ENCODE peak calls at places on chromosome 17, in eight cellular contexts. One of them, this sample, is unnamed.
A peak's percentile ranks its signal among the peaks of the same experiment; 100 is the strongest.

GRCh38 chr17:60832206-60832605 is 154.6 kb downstream of the BCAS3 start:
- DNase-seq in WTC11: no peak
- DNase-seq in thyroid gland: no peak
- DNase-seq in CD4-positive, alpha-beta T cell: no peak
- DNase-seq in heart right ventricle: no peak
- DNase-seq in transverse colon: no peak
- DNase-seq in GM12865: no peak
- DNase-seq in uterus: no peak
- DNase-seq in this sample: no peak

GRCh38 chr17:11787074-11787473 is 188.8 kb downstream of the DNAH9 start:
- DNase-seq in uterus: no peak
- DNase-seq in heart right ventricle: no peak
- DNase-seq in transverse colon: no peak
- DNase-seq in GM12865: peak; percentile 75
- DNase-seq in thyroid gland: no peak
- DNase-seq in WTC11: no peak
- DNase-seq in CD4-positive, alpha-beta T cell: no peak
- DNase-seq in this sample: no peak

GRCh38 chr17:27089929-27090247 is 204.0 kb upstream of the WSB1 start:
- DNase-seq in CD4-positive, alpha-beta T cell: no peak
- DNase-seq in transverse colon: no peak
- DNase-seq in heart right ventricle: no peak
- DNase-seq in WTC11: no peak
- DNase-seq in GM12865: no peak
- DNase-seq in uterus: no peak
- DNase-seq in thyroid gland: no peak
- DNase-seq in this sample: no peak

GRCh38 chr17:40355123-40355803 is 9.3 kb downstream of the GJD3 start:
- DNase-seq in thyroid gland: peak; percentile 69
- DNase-seq in uterus: peak; percentile 86
- DNase-seq in heart right ventricle: peak; percentile 75
- DNase-seq in CD4-positive, alpha-beta T cell: peak; percentile 77
- DNase-seq in WTC11: peak; percentile 96
- DNase-seq in transverse colon: peak; percentile 79
- DNase-seq in GM12865: peak; percentile 70
- DNase-seq in this sample: peak; percentile 86

GRCh38 chr17:40500709-40501108 is 714 bp downstream of the TNS4 start:
- DNase-seq in CD4-positive, alpha-beta T cell: no peak
- DNase-seq in uterus: no peak
- DNase-seq in thyroid gland: no peak
- DNase-seq in heart right ventricle: no peak
- DNase-seq in WTC11: no peak
- DNase-seq in transverse colon: no peak
- DNase-seq in GM12865: no peak
- DNase-seq in this sample: no peak

GRCh38 chr17:66717680-66718079 is 117.2 kb upstream of the CACNG5 start:
- DNase-seq in GM12865: peak; percentile 88
- DNase-seq in transverse colon: peak; percentile 21
- DNase-seq in WTC11: no peak
- DNase-seq in uterus: no peak
- DNase-seq in thyroid gland: no peak
- DNase-seq in CD4-positive, alpha-beta T cell: no peak
- DNase-seq in heart right ventricle: no peak
- DNase-seq in this sample: no peak

GRCh38 chr17:36934144-36934758 is 3.0 kb upstream of the LHX1 start:
- DNase-seq in thyroid gland: no peak
- DNase-seq in heart right ventricle: no peak
- DNase-seq in GM12865: no peak
- DNase-seq in WTC11: peak; percentile 46
- DNase-seq in uterus: no peak
- DNase-seq in transverse colon: no peak
- DNase-seq in CD4-positive, alpha-beta T cell: no peak
- DNase-seq in this sample: no peak

GRCh38 chr17:9677411-9677810 is 32.1 kb downstream of the USP43 start:
- DNase-seq in uterus: no peak
- DNase-seq in WTC11: no peak
- DNase-seq in CD4-positive, alpha-beta T cell: no peak
- DNase-seq in heart right ventricle: no peak
- DNase-seq in GM12865: no peak
- DNase-seq in thyroid gland: no peak
- DNase-seq in transverse colon: no peak
- DNase-seq in this sample: no peak

GRCh38 chr17:33436321-33436720 is 143.2 kb upstream of the ASIC2 start:
- DNase-seq in GM12865: no peak
- DNase-seq in transverse colon: no peak
- DNase-seq in heart right ventricle: no peak
- DNase-seq in uterus: no peak
- DNase-seq in CD4-positive, alpha-beta T cell: no peak
- DNase-seq in WTC11: no peak
- DNase-seq in thyroid gland: no peak
- DNase-seq in this sample: no peak

GRCh38 chr17:48442819-48443218 is 12.8 kb upstream of the SKAP1 start:
- DNase-seq in CD4-positive, alpha-beta T cell: no peak
- DNase-seq in thyroid gland: no peak
- DNase-seq in heart right ventricle: no peak
- DNase-seq in GM12865: no peak
- DNase-seq in uterus: no peak
- DNase-seq in WTC11: no peak
- DNase-seq in transverse colon: no peak
- DNase-seq in this sample: no peak

GRCh38 chr17:75875940-75876189 is 2.5 kb downstream of the TRIM47 start:
- DNase-seq in CD4-positive, alpha-beta T cell: no peak
- DNase-seq in uterus: no peak
- DNase-seq in thyroid gland: no peak
- DNase-seq in transverse colon: no peak
- DNase-seq in GM12865: no peak
- DNase-seq in WTC11: no peak
- DNase-seq in heart right ventricle: peak; percentile 46
- DNase-seq in this sample: no peak

GRCh38 chr17:75877752-75878173 is 618 bp downstream of the TRIM47 start:
- DNase-seq in CD4-positive, alpha-beta T cell: peak; percentile 52
- DNase-seq in uterus: peak; percentile 80
- DNase-seq in transverse colon: peak; percentile 88
- DNase-seq in heart right ventricle: peak; percentile 66
- DNase-seq in GM12865: peak; percentile 78
- DNase-seq in thyroid gland: peak; percentile 73
- DNase-seq in WTC11: peak; percentile 81
- DNase-seq in this sample: peak; percentile 73

GRCh38 chr17:75876938-75877751 is 1.2 kb downstream of the TRIM47 start:
- DNase-seq in GM12865: no peak
- DNase-seq in thyroid gland: peak; percentile 87
- DNase-seq in heart right ventricle: peak; percentile 97
- DNase-seq in WTC11: no peak
- DNase-seq in uterus: peak; percentile 98
- DNase-seq in transverse colon: peak; percentile 88
- DNase-seq in CD4-positive, alpha-beta T cell: no peak
- DNase-seq in this sample: no peak

GRCh38 chr17:75875182-75875939 is 3.0 kb downstream of the TRIM47 start:
- DNase-seq in uterus: no peak
- DNase-seq in WTC11: no peak
- DNase-seq in GM12865: no peak
- DNase-seq in transverse colon: peak; percentile 59
- DNase-seq in heart right ventricle: no peak
- DNase-seq in thyroid gland: peak; percentile 76
- DNase-seq in CD4-positive, alpha-beta T cell: no peak
- DNase-seq in this sample: no peak

DNA sequence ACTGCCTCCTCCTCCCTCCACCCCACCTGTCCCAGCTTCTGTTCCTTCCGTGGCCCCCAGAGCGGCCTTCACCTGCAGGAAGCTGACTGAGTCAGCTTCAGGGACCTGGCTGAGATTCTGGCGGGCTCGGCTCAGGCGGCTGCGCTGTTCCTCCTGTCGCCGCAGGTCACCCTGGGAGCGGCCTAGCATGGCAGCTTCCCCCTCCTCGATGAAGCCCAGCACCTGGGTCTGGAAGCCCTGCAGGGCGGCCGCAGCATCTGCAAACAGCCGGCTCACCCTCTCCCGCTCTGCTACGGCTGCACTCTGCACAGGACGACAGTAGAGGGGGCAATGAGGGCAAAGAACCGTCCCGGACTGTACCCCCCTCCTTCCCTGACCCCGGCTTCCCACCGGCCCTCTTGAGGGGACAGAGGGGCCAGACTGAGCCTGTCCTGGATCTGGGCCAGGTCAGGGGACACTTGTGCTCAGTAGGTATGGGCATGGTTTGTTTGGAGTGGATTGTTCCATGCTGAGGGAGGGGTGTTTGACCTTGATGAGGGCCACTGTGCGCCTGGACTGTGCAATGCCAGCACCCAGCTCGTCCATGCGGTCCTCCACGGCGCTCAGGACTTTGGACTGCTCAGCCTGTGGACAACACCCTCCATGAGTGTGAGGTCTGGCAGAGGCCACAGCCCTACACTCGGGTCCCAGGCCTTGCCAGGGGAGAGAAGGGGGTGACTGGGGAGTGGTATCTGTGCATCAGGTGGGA is 2.0 kb downstream of the TRIM47 start:
- DNase-seq in WTC11: peak; percentile 71
- DNase-seq in heart right ventricle: no peak
- DNase-seq in uterus: no peak
- DNase-seq in GM12865: peak; percentile 69
- DNase-seq in transverse colon: peak; percentile 86
- DNase-seq in thyroid gland: peak; percentile 89
- DNase-seq in CD4-positive, alpha-beta T cell: peak; percentile 73
- DNase-seq in this sample: peak; percentile 50
- TF ChIP-seq CTCF in WTC11: no peak
- TF ChIP-seq CTCF in heart right ventricle: peak; percentile 19
- TF ChIP-seq CTCF in uterus: no peak
- TF ChIP-seq CTCF in GM12865: peak; percentile 7
- TF ChIP-seq CTCF in transverse colon: peak; percentile 13
- TF ChIP-seq CTCF in thyroid gland: no peak
- TF ChIP-seq CTCF in CD4-positive, alpha-beta T cell: peak; percentile 47
- TF ChIP-seq CTCF in this sample: no peak

GRCh38 chr17:14212401-14212800 is 24.3 kb downstream of the CDRT15 start:
- DNase-seq in uterus: no peak
- DNase-seq in transverse colon: no peak
- DNase-seq in heart right ventricle: no peak
- DNase-seq in WTC11: no peak
- DNase-seq in CD4-positive, alpha-beta T cell: no peak
- DNase-seq in thyroid gland: no peak
- DNase-seq in GM12865: no peak
- DNase-seq in this sample: no peak

GRCh38 chr17:14214271-14214670 is 22.4 kb downstream of the CDRT15 start:
- DNase-seq in uterus: no peak
- DNase-seq in WTC11: no peak
- DNase-seq in GM12865: no peak
- DNase-seq in transverse colon: no peak
- DNase-seq in thyroid gland: no peak
- DNase-seq in heart right ventricle: no peak
- DNase-seq in CD4-positive, alpha-beta T cell: no peak
- DNase-seq in this sample: no peak

GRCh38 chr17:14209215-14209614 is 27.4 kb downstream of the CDRT15 start:
- DNase-seq in GM12865: no peak
- DNase-seq in thyroid gland: no peak
- DNase-seq in transverse colon: no peak
- DNase-seq in heart right ventricle: no peak
- DNase-seq in WTC11: no peak
- DNase-seq in uterus: no peak
- DNase-seq in CD4-positive, alpha-beta T cell: no peak
- DNase-seq in this sample: no peak

GRCh38 chr17:14211246-14211645 is 25.4 kb downstream of the CDRT15 start:
- DNase-seq in GM12865: no peak
- DNase-seq in thyroid gland: no peak
- DNase-seq in uterus: no peak
- DNase-seq in heart right ventricle: no peak
- DNase-seq in CD4-positive, alpha-beta T cell: no peak
- DNase-seq in WTC11: no peak
- DNase-seq in transverse colon: no peak
- DNase-seq in this sample: no peak

DNA sequence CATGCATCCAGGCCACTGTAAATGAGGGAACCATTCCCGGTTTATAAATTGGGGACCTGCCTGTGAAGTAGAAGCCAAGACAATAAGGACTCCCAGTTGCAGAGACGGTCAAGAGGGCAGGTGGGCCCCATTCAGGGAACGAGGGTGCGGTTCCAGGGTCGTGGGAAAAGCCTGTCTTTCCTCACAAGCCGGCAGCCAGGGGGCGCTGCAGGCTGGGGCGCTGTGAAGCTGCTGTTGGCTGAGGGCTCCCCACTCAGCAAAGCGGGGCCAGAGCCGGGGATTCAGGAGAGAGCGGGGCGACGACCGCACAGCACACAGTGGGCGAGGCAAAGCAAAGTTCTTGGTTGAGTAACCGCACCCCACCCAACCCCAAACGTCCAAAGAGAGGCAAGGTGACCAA is 24.9 kb downstream of the CDRT15 start:
- DNase-seq in uterus: peak; percentile 27
- DNase-seq in thyroid gland: peak; percentile 32
- DNase-seq in transverse colon: no peak
- DNase-seq in heart right ventricle: no peak
- DNase-seq in GM12865: no peak
- DNase-seq in CD4-positive, alpha-beta T cell: no peak
- DNase-seq in WTC11: peak; percentile 63
- DNase-seq in this sample: peak; percentile 21
- TF ChIP-seq CTCF in uterus: no peak
- TF ChIP-seq CTCF in thyroid gland: peak; percentile 26
- TF ChIP-seq CTCF in transverse colon: peak; percentile 24
- TF ChIP-seq CTCF in heart right ventricle: peak; percentile 63
- TF ChIP-seq CTCF in GM12865: no peak
- TF ChIP-seq CTCF in CD4-positive, alpha-beta T cell: peak; percentile 31
- TF ChIP-seq CTCF in WTC11: peak; percentile 42
- TF ChIP-seq CTCF in this sample: no peak

DNA sequence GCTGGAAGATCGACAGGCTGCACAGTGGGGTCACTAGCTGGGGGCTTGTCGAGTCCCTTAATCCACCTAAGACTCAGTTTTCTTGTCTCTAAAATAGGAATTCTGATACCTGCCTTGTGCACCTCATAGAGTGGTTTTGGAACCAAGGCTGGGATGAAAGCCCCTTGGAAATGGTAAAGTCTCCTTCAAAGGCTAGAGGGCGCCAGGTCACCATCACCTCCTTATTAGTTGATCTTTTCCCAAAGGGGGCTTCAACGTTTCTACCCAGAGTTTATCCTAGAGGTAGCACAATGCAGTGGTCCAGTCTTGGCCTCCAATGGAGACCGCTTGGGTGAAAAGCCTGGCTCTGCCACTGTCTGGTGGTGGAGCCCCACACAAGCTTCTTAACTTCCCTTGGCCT is 158.2 kb downstream of the AIPL1 start:
- DNase-seq in GM12865: no peak
- DNase-seq in uterus: no peak
- DNase-seq in WTC11: no peak
- DNase-seq in CD4-positive, alpha-beta T cell: no peak
- DNase-seq in transverse colon: no peak
- DNase-seq in heart right ventricle: no peak
- DNase-seq in thyroid gland: no peak
- DNase-seq in this sample: no peak
- TF ChIP-seq CTCF in GM12865: no peak
- TF ChIP-seq CTCF in uterus: no peak
- TF ChIP-seq CTCF in WTC11: no peak
- TF ChIP-seq CTCF in CD4-positive, alpha-beta T cell: no peak
- TF ChIP-seq CTCF in transverse colon: no peak
- TF ChIP-seq CTCF in heart right ventricle: peak; percentile 8
- TF ChIP-seq CTCF in thyroid gland: no peak
- TF ChIP-seq CTCF in this sample: no peak

DNA sequence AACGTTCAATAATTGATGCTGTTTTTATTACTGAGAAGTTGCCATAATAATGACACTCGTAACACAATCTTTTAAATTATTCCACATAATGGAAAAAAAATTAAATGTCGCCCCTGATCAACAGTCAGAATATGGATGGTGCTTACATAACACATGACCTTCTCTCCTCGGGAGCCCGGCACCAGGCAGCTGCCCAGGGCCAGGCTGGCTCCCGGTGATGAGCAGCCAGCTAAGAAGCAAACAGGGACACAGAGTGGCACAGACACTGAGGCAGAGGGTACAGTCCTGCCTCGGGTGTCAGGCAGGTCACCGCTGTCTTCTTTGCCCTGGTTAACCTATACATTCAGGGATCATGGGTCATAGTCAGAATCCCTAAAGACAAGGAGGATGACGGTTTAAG is 137.9 kb downstream of the SLC39A11 start:
- DNase-seq in CD4-positive, alpha-beta T cell: no peak
- DNase-seq in uterus: no peak
- DNase-seq in thyroid gland: no peak
- DNase-seq in WTC11: no peak
- DNase-seq in heart right ventricle: no peak
- DNase-seq in GM12865: no peak
- DNase-seq in transverse colon: no peak
- DNase-seq in this sample: no peak
- TF ChIP-seq CTCF in CD4-positive, alpha-beta T cell: no peak
- TF ChIP-seq CTCF in uterus: no peak
- TF ChIP-seq CTCF in thyroid gland: no peak
- TF ChIP-seq CTCF in WTC11: no peak
- TF ChIP-seq CTCF in heart right ventricle: no peak
- TF ChIP-seq CTCF in GM12865: no peak
- TF ChIP-seq CTCF in transverse colon: no peak
- TF ChIP-seq CTCF in this sample: no peak

This sample was measured in activated B cell treated with CpG ODN at 0.5 μM for 24 hours.